ENCODE peak calls at places on chromosomes 5 and 9, in seven cellular contexts. H, S, K, W, A, I and Y are unnamed samples.

GRCh38 chr5:67516959-67517358 is 320.4 kb upstream of the CD180 start:
- DNase-seq in H (peak), S (no peak), K (no peak), W (no peak), A (no peak), I (no peak), Y (no peak)

GRCh38 chr9:74138182-74138581 is 359.0 kb upstream of the RORB start:
- DNase-seq in H (no peak), S (no peak), K (no peak), W (no peak), A (no peak), I (no peak), Y (no peak)

GRCh38 chr5:1134478-1134877 is 22.6 kb upstream of the SLC12A7 start:
- DNase-seq in H (no peak), S (no peak), K (no peak), W (peak), A (no peak), I (peak), Y (no peak)

GRCh38 chr5:69007726-69008368 is 86.0 kb upstream of the SLC30A5 start:
- DNase-seq in H (peak), S (peak), K (peak), W (peak), A (peak), I (peak), Y (peak)

GRCh38 chr5:75020016-75020656 is 32.2 kb downstream of the GCNT4 start:
- DNase-seq in H (no peak), S (no peak), K (no peak), W (no peak), A (no peak), I (peak), Y (no peak)

GRCh38 chr9:99485461-99485860 is 263.4 kb downstream of the SEC61B start:
- DNase-seq in H (no peak), S (no peak), K (no peak), W (no peak), A (no peak), I (no peak), Y (no peak)

GRCh38 chr5:33817301-33817700 is 74.5 kb downstream of the ADAMTS12 start:
- DNase-seq in H (no peak), S (no peak), K (no peak), W (no peak), A (no peak), I (no peak), Y (no peak)

GRCh38 chr5:148374693-148375360 is 8.9 kb upstream of the FBXO38 start:
- DNase-seq in H (peak), S (peak), K (peak), W (no peak), A (peak), I (peak), Y (peak)

GRCh38 chr5:159170021-159170420 is 39.3 kb downstream of the RNF145 start:
- DNase-seq in H (no peak), S (no peak), K (no peak), W (no peak), A (no peak), I (no peak), Y (no peak)

GRCh38 chr9:385818-386398 is 171.2 kb downstream of the DOCK8 start:
- DNase-seq in H (peak), S (no peak), K (peak), W (no peak), A (peak), I (peak), Y (peak)

GRCh38 chr9:5629312-5630037 is 568 bp downstream of the RIC1 start:
- DNase-seq in H (peak), S (no peak), K (no peak), W (no peak), A (peak), I (no peak), Y (peak)

GRCh38 chr9:122904466-122904822 is 715 bp downstream of the RC3H2 start:
- DNase-seq in H (peak), S (no peak), K (no peak), W (no peak), A (peak), I (peak), Y (peak)

GRCh38 chr9:23766613-23767012 is 59.4 kb downstream of the ELAVL2 start:
- DNase-seq in H (no peak), S (no peak), K (no peak), W (no peak), A (no peak), I (no peak), Y (no peak)

GRCh38 chr9:97366476-97366875 is 45.4 kb upstream of the TDRD7 start:
- DNase-seq in H (no peak), S (no peak), K (no peak), W (no peak), A (no peak), I (no peak), Y (no peak)

GRCh38 chr9:76817489-76817888 is 53.3 kb downstream of the PCA3 start:
- DNase-seq in H (peak), S (no peak), K (no peak), W (no peak), A (no peak), I (no peak), Y (no peak)

GRCh38 chr5:150024241-150024984 is 23.9 kb downstream of the HMGXB3 start:
- DNase-seq in H (no peak), S (no peak), K (no peak), W (no peak), A (peak), I (no peak), Y (no peak)

GRCh38 chr9:73270967-73271722 is 119.5 kb downstream of the ANXA1 start:
- DNase-seq in H (peak), S (no peak), K (peak), W (no peak), A (peak), I (peak), Y (no peak)

GRCh38 chr5:89878140-89878570 is 531.4 kb downstream of the CETN3 start:
- DNase-seq in H (peak), S (no peak), K (peak), W (no peak), A (peak), I (peak), Y (no peak)

GRCh38 chr9:88657893-88658292 is 122.9 kb downstream of the NXNL2 start:
- DNase-seq in H (peak), S (no peak), K (no peak), W (no peak), A (no peak), I (no peak), Y (no peak)

GRCh38 chr5:29983528-29984152 is 1209.8 kb upstream of the CDH6 start:
- DNase-seq in H (no peak), S (no peak), K (no peak), W (no peak), A (no peak), I (no peak), Y (no peak)

GRCh38 chr5:149474198-149474597 is 77.0 kb downstream of the CSNK1A1 start:
- DNase-seq in H (no peak), S (no peak), K (no peak), W (no peak), A (no peak), I (no peak), Y (no peak)

GRCh38 chr9:129701549-129701948 is 36.1 kb downstream of the PRRX2 start:
- DNase-seq in H (no peak), S (no peak), K (no peak), W (no peak), A (no peak), I (no peak), Y (no peak)

GRCh38 chr5:14706615-14707021 is 42.1 kb downstream of the OTULIN start:
- DNase-seq in H (no peak), S (no peak), K (no peak), W (no peak), A (no peak), I (no peak), Y (peak)

GRCh38 chr9:37511715-37512010 is 25.9 kb downstream of the POLR1E start:
- DNase-seq in H (no peak), S (no peak), K (no peak), W (no peak), A (no peak), I (no peak), Y (no peak)

GRCh38 chr9:36112516-36112915 is 24.0 kb upstream of the GLIPR2 start:
- DNase-seq in H (no peak), S (no peak), K (no peak), W (no peak), A (no peak), I (no peak), Y (no peak)
- TF ChIP-seq MAX in H (no peak), S (no peak), K (no peak), W (no peak), A (no peak), I (no peak), Y (no peak)

GRCh38 chr5:88734191-88734640 is 148.8 kb downstream of the MEF2C start:
- DNase-seq in H (no peak), S (no peak), K (no peak), W (peak), A (peak), I (no peak), Y (peak)

GRCh38 chr5:88727705-88728313 is 155.2 kb downstream of the MEF2C start:
- DNase-seq in H (peak), S (no peak), K (peak), W (no peak), A (peak), I (no peak), Y (no peak)

GRCh38 chr5:88732862-88733261 is 150.1 kb downstream of the MEF2C start:
- DNase-seq in H (no peak), S (no peak), K (no peak), W (no peak), A (no peak), I (no peak), Y (no peak)

GRCh38 chr5:88732181-88732633 is 150.8 kb downstream of the MEF2C start:
- DNase-seq in H (no peak), S (no peak), K (no peak), W (peak), A (no peak), I (no peak), Y (no peak)

DNA sequence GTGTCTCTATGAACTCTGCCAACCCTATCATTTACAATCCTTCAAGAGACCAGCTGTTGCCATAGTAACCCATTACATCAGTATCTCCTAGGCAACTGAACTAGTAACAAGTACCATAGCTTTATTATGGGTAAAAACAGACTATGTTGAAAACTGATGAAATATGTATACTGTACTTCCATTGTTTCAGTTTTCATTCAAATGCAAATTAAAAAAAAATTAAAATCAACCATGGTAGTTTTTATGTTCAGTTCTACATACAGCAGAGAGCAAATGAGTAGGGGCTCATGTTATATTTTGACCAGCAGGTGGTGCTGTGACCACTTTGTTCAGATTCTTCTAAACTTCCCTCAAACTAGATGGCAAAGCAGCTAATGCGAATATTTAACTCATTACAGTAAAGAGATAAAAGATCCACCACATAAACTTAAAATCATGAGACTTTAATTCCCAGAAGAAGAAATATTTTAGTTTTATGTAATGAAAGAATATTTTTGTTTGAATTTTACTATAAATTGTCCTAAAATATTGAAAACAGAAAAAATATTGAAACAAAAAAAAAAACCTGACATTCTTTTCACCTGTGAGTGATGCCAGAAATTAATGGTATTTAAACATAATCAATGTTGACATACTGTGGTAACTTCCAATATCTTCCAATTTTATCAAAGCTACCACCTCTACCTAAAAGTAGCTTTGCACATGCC is 153.4 kb downstream of the MEF2C start:
- DNase-seq in H (peak), S (no peak), K (peak), W (peak), A (peak), I (peak), Y (peak)
- TF ChIP-seq RAD21 in H (peak), S (peak), K (peak), W (peak), A (peak), I (peak), Y (peak)

GRCh38 chr5:178068293-178068692 is 45.0 kb upstream of the N4BP3 start:
- DNase-seq in H (no peak), S (no peak), K (no peak), W (no peak), A (no peak), I (no peak), Y (peak)
- TF ChIP-seq MAX in H (no peak), S (no peak), K (no peak), W (no peak), A (no peak), I (no peak), Y (no peak)

DNA sequence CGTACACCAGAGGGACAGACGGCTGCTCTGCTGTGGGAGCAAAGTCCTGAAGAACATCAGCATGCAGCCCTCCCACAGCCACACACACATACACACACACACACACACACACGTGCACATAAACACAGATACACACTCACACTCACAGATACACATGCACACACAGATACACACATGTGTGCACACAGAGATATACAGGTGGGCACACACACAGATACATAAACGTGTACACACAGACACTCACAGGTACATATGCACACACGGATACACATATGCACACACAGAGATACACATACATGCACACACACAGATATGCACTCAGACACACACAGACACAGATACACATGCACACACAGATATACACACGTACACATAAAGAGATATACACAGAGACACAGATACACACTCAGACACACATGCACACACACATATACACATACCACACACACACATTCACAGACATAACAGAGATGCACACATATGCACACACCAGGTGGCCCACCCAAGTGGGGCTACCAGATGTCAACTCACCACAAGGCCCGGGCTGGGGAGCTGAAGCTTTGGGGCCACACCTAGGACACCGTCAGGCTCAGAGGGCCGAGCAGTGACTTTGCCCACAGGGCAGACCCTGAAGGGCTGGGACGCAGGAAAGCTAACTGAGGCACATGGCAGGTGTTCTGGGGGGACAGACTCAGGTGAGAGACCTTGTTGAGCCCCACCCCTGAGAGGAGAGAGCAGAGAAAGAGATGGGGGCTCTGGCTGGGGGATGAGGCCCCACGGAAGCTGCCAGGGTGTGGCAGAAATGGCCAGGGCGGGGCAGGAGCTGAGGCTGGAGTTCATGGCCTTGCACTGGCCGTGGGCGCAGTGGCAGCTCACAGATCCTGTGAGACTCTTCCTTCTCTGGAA is 148.6 kb upstream of the PPP1R26 start:
- DNase-seq in H (no peak), S (no peak), K (no peak), W (no peak), A (no peak), I (no peak), Y (peak)
- TF ChIP-seq RAD21 in H (no peak), S (no peak), K (no peak), W (no peak), A (no peak), I (no peak), Y (no peak)

DNA sequence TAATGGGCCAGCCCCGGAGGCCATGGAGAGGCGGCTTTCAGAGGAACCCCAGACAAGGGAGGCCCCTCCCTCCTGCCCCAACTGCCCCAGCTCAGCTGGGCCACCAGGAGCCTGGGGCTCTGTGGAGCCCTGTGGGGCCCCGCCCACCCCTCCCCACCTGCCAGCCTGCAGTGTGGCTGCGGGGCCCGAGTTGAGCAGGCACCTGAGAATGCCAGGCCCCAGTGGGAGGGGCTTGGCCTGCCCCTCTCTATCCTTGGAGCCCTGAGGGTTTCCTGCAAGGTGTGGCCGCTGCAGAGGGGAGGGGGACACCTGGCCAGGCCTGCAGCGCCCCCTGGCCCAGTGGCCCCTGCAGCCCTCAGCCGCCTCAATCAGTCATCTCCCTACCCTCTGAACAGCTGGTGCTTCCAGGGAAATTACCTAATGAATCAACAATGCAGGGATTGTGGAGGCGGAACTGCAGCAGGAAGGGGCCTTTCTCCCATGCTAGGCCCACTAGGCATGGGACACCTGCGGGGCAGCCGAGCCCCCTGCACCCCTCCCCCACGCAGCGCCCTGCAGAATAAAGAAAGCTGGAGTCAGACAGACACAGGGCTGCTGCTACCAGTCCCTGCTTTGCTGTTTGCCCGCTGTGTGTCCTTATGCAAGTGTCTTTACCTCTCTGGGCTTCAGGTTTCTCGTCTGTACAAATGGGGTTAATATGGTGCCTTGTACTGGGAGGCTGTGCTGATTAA is 48.0 kb downstream of the LMX1B start:
- DNase-seq in H (peak), S (peak), K (peak), W (no peak), A (no peak), I (peak), Y (no peak)
- TF ChIP-seq MAX in H (no peak), S (peak), K (no peak), W (no peak), A (no peak), I (no peak), Y (no peak)

GRCh38 chr9:120443976-120444375 is 136.0 kb downstream of the CDK5RAP2 start:
- DNase-seq in H (no peak), S (no peak), K (no peak), W (no peak), A (no peak), I (no peak), Y (no peak)

GRCh38 chr9:120447959-120448500 is 131.9 kb downstream of the CDK5RAP2 start:
- DNase-seq in H (no peak), S (no peak), K (no peak), W (no peak), A (no peak), I (no peak), Y (no peak)

GRCh38 chr9:120446681-120447080 is 133.3 kb downstream of the CDK5RAP2 start:
- DNase-seq in H (no peak), S (no peak), K (no peak), W (no peak), A (no peak), I (no peak), Y (no peak)

GRCh38 chr9:120443489-120443888 is 136.5 kb downstream of the CDK5RAP2 start:
- DNase-seq in H (no peak), S (no peak), K (no peak), W (no peak), A (no peak), I (no peak), Y (no peak)

DNA sequence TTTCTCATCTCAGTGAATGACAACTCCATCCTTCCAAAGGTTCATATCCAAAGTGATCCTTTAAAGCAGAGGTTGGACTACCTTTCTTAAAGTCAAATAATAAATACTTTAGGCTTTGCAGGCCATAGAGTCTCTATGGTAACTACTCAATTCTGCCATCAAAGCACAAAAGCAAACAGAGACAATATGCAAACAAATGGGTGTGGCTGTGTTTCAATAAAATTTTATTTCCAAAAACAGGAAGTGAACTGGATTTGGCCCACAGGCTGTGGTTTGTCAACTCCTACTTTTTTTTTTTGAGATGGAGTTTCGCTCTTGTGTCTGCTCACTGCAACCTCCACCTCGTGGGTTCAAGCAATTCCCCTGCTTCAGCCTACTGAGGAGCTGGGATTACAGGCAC is 134.0 kb downstream of the CDK5RAP2 start:
- DNase-seq in H (peak), S (no peak), K (no peak), W (no peak), A (no peak), I (no peak), Y (no peak)
- TF ChIP-seq RAD21 in H (no peak), S (no peak), K (no peak), W (no peak), A (no peak), I (no peak), Y (no peak)

DNA sequence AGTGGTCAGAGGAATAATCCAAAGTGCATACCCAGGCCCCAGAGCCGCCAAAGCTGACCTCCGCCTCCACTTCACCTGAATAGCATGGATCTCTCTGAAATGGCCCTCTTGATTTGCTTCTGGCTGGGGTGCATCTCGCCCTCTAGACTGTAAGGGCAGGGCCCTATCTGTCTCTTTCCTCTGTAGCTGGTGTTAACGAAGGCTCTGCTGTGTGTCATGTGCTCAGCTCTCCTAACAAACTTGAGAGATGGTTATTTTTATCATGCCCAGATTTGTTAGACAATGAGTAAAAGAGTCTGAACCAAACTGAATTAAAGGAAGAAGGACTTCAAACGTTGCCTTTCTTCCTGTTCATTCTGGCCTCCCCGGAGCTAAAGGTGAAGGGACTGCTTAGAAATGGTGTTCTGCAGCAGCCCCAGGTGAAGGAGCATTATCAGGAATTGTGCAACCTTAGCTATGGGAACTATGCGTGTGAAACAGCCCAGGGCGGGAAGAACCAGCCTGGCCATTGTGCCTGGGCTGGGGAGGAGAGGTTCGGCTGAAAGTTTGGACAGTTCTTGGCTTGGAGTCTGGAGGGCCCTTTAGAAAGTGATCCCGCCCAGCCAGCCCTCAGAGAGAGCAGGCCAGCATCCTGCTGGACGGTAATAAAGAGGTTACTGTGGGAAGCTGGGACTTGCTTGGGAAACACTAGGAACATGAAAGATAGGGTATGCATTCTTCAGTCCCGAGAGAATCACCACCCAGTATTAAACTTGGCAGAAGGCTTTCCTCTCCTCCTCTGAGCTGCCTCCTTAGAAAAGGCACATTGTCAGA is 73.5 kb downstream of the WWC1 start:
- DNase-seq in H (no peak), S (no peak), K (no peak), W (no peak), A (no peak), I (peak), Y (no peak)
- TF ChIP-seq MAX in H (no peak), S (no peak), K (no peak), W (no peak), A (no peak), I (peak), Y (no peak)